ENCODE peak calls at places on chromosomes 16 and 17, in seven cellular contexts. One of them, this sample, is unnamed.

GRCh38 chr17:64707077-64707591 is 45.0 kb upstream of the SMURF2 start:
- DNase-seq in mesenchymal stem cell: peak; percentile 100
- DNase-seq in neuronal stem cell: no peak
- DNase-seq in H1: no peak
- DNase-seq in mesendoderm: peak; percentile 95
- DNase-seq in IMR-90: peak; percentile 100
- DNase-seq in H9: peak; percentile 45
- DNase-seq in this sample: peak; percentile 82

GRCh38 chr16:27684047-27684446 is 134.1 kb downstream of the KATNIP start:
- DNase-seq in mesendoderm: no peak
- DNase-seq in H1: no peak
- DNase-seq in H9: no peak
- DNase-seq in IMR-90: no peak
- DNase-seq in mesenchymal stem cell: no peak
- DNase-seq in neuronal stem cell: no peak
- DNase-seq in this sample: no peak

GRCh38 chr17:57086069-57086930 is 1.3 kb downstream of the AKAP1 start:
- DNase-seq in H1: peak; percentile 63
- DNase-seq in mesendoderm: peak; percentile 50
- DNase-seq in mesenchymal stem cell: peak; percentile 52
- DNase-seq in IMR-90: peak; percentile 8
- DNase-seq in neuronal stem cell: peak; percentile 14
- DNase-seq in H9: peak; percentile 60
- DNase-seq in this sample: peak; percentile 35

GRCh38 chr17:50663812-50664374 is 29.2 kb downstream of the ABCC3 start:
- DNase-seq in mesendoderm: no peak
- DNase-seq in neuronal stem cell: no peak
- DNase-seq in H1: no peak
- DNase-seq in H9: no peak
- DNase-seq in IMR-90: no peak
- DNase-seq in mesenchymal stem cell: no peak
- DNase-seq in this sample: no peak

GRCh38 chr16:87602005-87602790 is at the start of gene JPH3:
- DNase-seq in neuronal stem cell: peak; percentile 54
- DNase-seq in IMR-90: no peak
- DNase-seq in mesendoderm: peak; percentile 61
- DNase-seq in H9: peak; percentile 83
- DNase-seq in H1: peak; percentile 87
- DNase-seq in mesenchymal stem cell: no peak
- DNase-seq in this sample: no peak

GRCh38 chr17:49334744-49335512 is 27.1 kb downstream of the ZNF652 start:
- DNase-seq in IMR-90: peak; percentile 83
- DNase-seq in H9: no peak
- DNase-seq in mesenchymal stem cell: peak; percentile 83
- DNase-seq in neuronal stem cell: no peak
- DNase-seq in mesendoderm: no peak
- DNase-seq in H1: no peak
- DNase-seq in this sample: no peak

GRCh38 chr17:2929881-2930533 is 133.4 kb downstream of the OR1D5 start:
- DNase-seq in mesenchymal stem cell: peak; percentile 5
- DNase-seq in H9: peak; percentile 92
- DNase-seq in mesendoderm: peak; percentile 86
- DNase-seq in IMR-90: peak; percentile 39
- DNase-seq in H1: peak; percentile 89
- DNase-seq in neuronal stem cell: peak; percentile 64
- DNase-seq in this sample: peak; percentile 69

GRCh38 chr17:10729334-10730193 is at the start of gene TMEM220:
- DNase-seq in mesendoderm: peak; percentile 87
- DNase-seq in mesenchymal stem cell: peak; percentile 82
- DNase-seq in H9: peak; percentile 91
- DNase-seq in H1: peak; percentile 87
- DNase-seq in neuronal stem cell: peak; percentile 66
- DNase-seq in IMR-90: peak; percentile 59
- DNase-seq in this sample: peak; percentile 89

GRCh38 chr17:8272421-8272820 is 16.0 kb upstream of the RANGRF start:
- DNase-seq in H1: no peak
- DNase-seq in IMR-90: no peak
- DNase-seq in neuronal stem cell: no peak
- DNase-seq in mesenchymal stem cell: no peak
- DNase-seq in H9: no peak
- DNase-seq in mesendoderm: peak; percentile 42
- DNase-seq in this sample: no peak

GRCh38 chr16:68070811-68071546 is 14.2 kb upstream of the NFATC3 start:
- DNase-seq in mesenchymal stem cell: no peak
- DNase-seq in IMR-90: no peak
- DNase-seq in H1: peak; percentile 14
- DNase-seq in neuronal stem cell: no peak
- DNase-seq in mesendoderm: no peak
- DNase-seq in H9: no peak
- DNase-seq in this sample: no peak

GRCh38 chr17:74107107-74107506 is 96.4 kb upstream of the RPL38 start:
- DNase-seq in mesenchymal stem cell: no peak
- DNase-seq in mesendoderm: no peak
- DNase-seq in H9: no peak
- DNase-seq in neuronal stem cell: no peak
- DNase-seq in IMR-90: no peak
- DNase-seq in H1: no peak
- DNase-seq in this sample: no peak

GRCh38 chr16:55367301-55367745 is 43.3 kb downstream of the IRX6 start:
- DNase-seq in neuronal stem cell: no peak
- DNase-seq in mesenchymal stem cell: no peak
- DNase-seq in mesendoderm: no peak
- DNase-seq in H9: no peak
- DNase-seq in H1: no peak
- DNase-seq in IMR-90: no peak
- DNase-seq in this sample: no peak

GRCh38 chr16:68907297-68907999 is 64.1 kb downstream of the TANGO6 start:
- DNase-seq in mesenchymal stem cell: no peak
- DNase-seq in neuronal stem cell: no peak
- DNase-seq in mesendoderm: no peak
- DNase-seq in IMR-90: no peak
- DNase-seq in H1: no peak
- DNase-seq in H9: no peak
- DNase-seq in this sample: no peak

GRCh38 chr17:75771334-75772281 is 6.6 kb upstream of the GALK1 start:
- DNase-seq in IMR-90: peak; percentile 25
- DNase-seq in mesendoderm: no peak
- DNase-seq in H1: no peak
- DNase-seq in H9: peak; percentile 32
- DNase-seq in neuronal stem cell: no peak
- DNase-seq in mesenchymal stem cell: peak; percentile 50
- DNase-seq in this sample: no peak

GRCh38 chr17:71412803-71413202 is 708.0 kb upstream of the SOX9 start:
- DNase-seq in mesenchymal stem cell: peak; percentile 94
- DNase-seq in neuronal stem cell: no peak
- DNase-seq in mesendoderm: no peak
- DNase-seq in H1: no peak
- DNase-seq in H9: no peak
- DNase-seq in IMR-90: peak; percentile 99
- DNase-seq in this sample: peak; percentile 8

GRCh38 chr17:33234930-33235685 is 58.0 kb downstream of the ASIC2 start:
- DNase-seq in IMR-90: peak; percentile 97
- DNase-seq in H1: no peak
- DNase-seq in neuronal stem cell: no peak
- DNase-seq in H9: no peak
- DNase-seq in mesenchymal stem cell: peak; percentile 83
- DNase-seq in mesendoderm: no peak
- DNase-seq in this sample: peak; percentile 16

GRCh38 chr17:1515640-1516402 is 591 bp downstream of the INPP5K start:
- DNase-seq in H1: peak; percentile 59
- DNase-seq in H9: peak; percentile 82
- DNase-seq in neuronal stem cell: peak; percentile 62
- DNase-seq in mesenchymal stem cell: peak; percentile 95
- DNase-seq in mesendoderm: peak; percentile 93
- DNase-seq in IMR-90: peak; percentile 91
- DNase-seq in this sample: peak; percentile 86

GRCh38 chr17:73769480-73769879 is 125.2 kb upstream of the SDK2 start:
- DNase-seq in mesendoderm: no peak
- DNase-seq in neuronal stem cell: no peak
- DNase-seq in IMR-90: no peak
- DNase-seq in mesenchymal stem cell: no peak
- DNase-seq in H9: no peak
- DNase-seq in H1: no peak
- DNase-seq in this sample: no peak

GRCh38 chr16:66247516-66248089 is 118.9 kb upstream of the CDH5 start:
- DNase-seq in mesendoderm: no peak
- DNase-seq in mesenchymal stem cell: peak; percentile 73
- DNase-seq in IMR-90: peak; percentile 71
- DNase-seq in H1: no peak
- DNase-seq in neuronal stem cell: no peak
- DNase-seq in H9: no peak
- DNase-seq in this sample: no peak

GRCh38 chr17:61409301-61410099 is 9.9 kb downstream of the TBX2 start:
- DNase-seq in neuronal stem cell: no peak
- DNase-seq in H9: peak; percentile 62
- DNase-seq in H1: peak; percentile 73
- DNase-seq in IMR-90: peak; percentile 78
- DNase-seq in mesendoderm: no peak
- DNase-seq in mesenchymal stem cell: peak; percentile 74
- DNase-seq in this sample: peak; percentile 39

GRCh38 chr17:78839173-78839761 is 1.3 kb downstream of the USP36 start:
- DNase-seq in IMR-90: peak; percentile 86
- DNase-seq in neuronal stem cell: no peak
- DNase-seq in mesendoderm: peak; percentile 22
- DNase-seq in mesenchymal stem cell: no peak
- DNase-seq in H9: no peak
- DNase-seq in H1: no peak
- DNase-seq in this sample: no peak

GRCh38 chr17:40536731-40537171 is 28.5 kb downstream of the CCR7 start:
- DNase-seq in mesendoderm: no peak
- DNase-seq in mesenchymal stem cell: no peak
- DNase-seq in H1: no peak
- DNase-seq in H9: no peak
- DNase-seq in neuronal stem cell: no peak
- DNase-seq in IMR-90: peak; percentile 75
- DNase-seq in this sample: no peak

DNA sequence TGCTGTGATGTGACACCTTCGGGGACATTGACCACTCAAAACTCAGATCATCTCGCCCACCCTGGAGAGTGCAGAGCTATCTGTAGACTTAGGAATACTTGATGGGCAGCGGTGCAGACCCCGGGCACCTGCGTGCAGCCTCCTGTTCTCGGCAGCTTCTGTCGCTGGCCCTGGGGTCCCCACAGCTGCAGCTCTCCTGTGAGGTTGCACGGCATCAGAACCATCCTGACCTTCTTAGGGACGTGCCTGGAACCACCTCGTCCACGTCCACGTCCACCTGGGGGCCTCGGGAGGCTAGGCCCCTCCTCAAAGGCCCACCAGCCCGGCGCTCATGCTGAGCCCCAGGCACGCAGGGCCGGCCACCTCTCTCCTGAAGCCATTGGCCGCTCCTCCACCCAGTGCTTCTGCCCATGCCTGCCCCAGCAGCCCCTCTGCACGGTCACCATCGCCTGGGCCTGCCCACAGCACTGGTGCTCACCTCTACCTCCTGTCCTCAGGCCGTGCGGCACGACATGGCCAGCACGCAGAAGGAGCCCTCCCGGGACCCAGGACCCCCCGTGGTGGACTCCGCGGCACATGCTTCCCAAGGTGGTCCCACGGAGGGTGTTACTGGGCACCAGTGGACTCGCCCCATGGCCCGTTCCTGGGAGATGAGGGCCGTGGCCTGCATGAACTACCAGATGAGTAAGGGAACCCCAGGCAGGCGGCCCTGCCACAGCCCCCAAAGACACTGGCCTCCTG is 2.3 kb upstream of the WFIKKN1 start:
- DNase-seq in mesendoderm: no peak
- DNase-seq in IMR-90: no peak
- DNase-seq in H1: no peak
- DNase-seq in H9: peak; percentile 29
- DNase-seq in mesenchymal stem cell: no peak
- DNase-seq in neuronal stem cell: no peak
- DNase-seq in this sample: no peak
- H2BK120ac ChIP-seq in mesendoderm: no peak overlapping the region
- H2BK120ac ChIP-seq in IMR-90: peak overlapping the region; percentile 40
- H2BK120ac ChIP-seq in H1: no peak overlapping the region
- H2BK120ac ChIP-seq in H9: no peak overlapping the region
- H2BK120ac ChIP-seq in mesenchymal stem cell: no peak overlapping the region
- H2BK120ac ChIP-seq in neuronal stem cell: no peak overlapping the region
- H2BK120ac ChIP-seq in this sample: peak overlapping the region; percentile 20

GRCh38 chr17:60303406-60304099 is 88.4 kb downstream of the USP32 start:
- DNase-seq in H1: no peak
- DNase-seq in IMR-90: no peak
- DNase-seq in neuronal stem cell: no peak
- DNase-seq in mesendoderm: no peak
- DNase-seq in H9: no peak
- DNase-seq in mesenchymal stem cell: peak; percentile 9
- DNase-seq in this sample: no peak
- H2BK120ac ChIP-seq in H1: no peak overlapping the region
- H2BK120ac ChIP-seq in IMR-90: no peak overlapping the region
- H2BK120ac ChIP-seq in neuronal stem cell: no peak overlapping the region
- H2BK120ac ChIP-seq in mesendoderm: no peak overlapping the region
- H2BK120ac ChIP-seq in H9: no peak overlapping the region
- H2BK120ac ChIP-seq in mesenchymal stem cell: no peak overlapping the region
- H2BK120ac ChIP-seq in this sample: no peak overlapping the region

GRCh38 chr16:70301121-70301520 is 2.1 kb downstream of the DDX19B start:
- DNase-seq in mesenchymal stem cell: no peak
- DNase-seq in IMR-90: no peak
- DNase-seq in H1: no peak
- DNase-seq in mesendoderm: no peak
- DNase-seq in H9: no peak
- DNase-seq in neuronal stem cell: no peak
- DNase-seq in this sample: no peak

GRCh38 chr16:70302745-70303144 is 3.8 kb downstream of the DDX19B start:
- DNase-seq in IMR-90: no peak
- DNase-seq in H9: no peak
- DNase-seq in mesendoderm: no peak
- DNase-seq in H1: no peak
- DNase-seq in mesenchymal stem cell: no peak
- DNase-seq in neuronal stem cell: no peak
- DNase-seq in this sample: no peak

GRCh38 chr16:70304892-70305448 is 6.0 kb downstream of the DDX19B start:
- DNase-seq in H1: no peak
- DNase-seq in IMR-90: no peak
- DNase-seq in H9: no peak
- DNase-seq in neuronal stem cell: no peak
- DNase-seq in mesenchymal stem cell: no peak
- DNase-seq in mesendoderm: peak; percentile 84
- DNase-seq in this sample: no peak

DNA sequence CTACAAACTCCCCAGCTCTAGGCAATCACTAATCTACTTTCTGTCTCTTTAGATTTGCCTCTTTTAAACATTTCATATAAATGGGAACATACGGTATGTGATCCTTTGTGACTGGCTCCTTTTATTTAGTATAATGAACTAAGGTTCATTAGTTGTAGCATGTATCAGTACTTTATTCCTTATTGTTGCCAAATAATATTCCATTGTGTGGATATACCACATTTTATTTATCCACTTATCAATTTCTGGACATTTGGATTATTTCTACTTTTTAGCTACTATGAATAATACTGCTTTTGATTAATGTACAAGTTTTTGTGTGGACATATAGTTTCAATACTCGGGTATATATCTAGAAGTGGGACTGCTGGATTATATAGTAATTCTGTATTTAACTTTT is 7.9 kb downstream of the DDX19B start:
- DNase-seq in mesenchymal stem cell: no peak
- DNase-seq in IMR-90: no peak
- DNase-seq in H1: no peak
- DNase-seq in neuronal stem cell: no peak
- DNase-seq in H9: no peak
- DNase-seq in mesendoderm: no peak
- DNase-seq in this sample: no peak
- H2BK120ac ChIP-seq in mesenchymal stem cell: no peak overlapping the region
- H2BK120ac ChIP-seq in IMR-90: no peak overlapping the region
- H2BK120ac ChIP-seq in H1: no peak overlapping the region
- H2BK120ac ChIP-seq in neuronal stem cell: no peak overlapping the region
- H2BK120ac ChIP-seq in H9: no peak overlapping the region
- H2BK120ac ChIP-seq in mesendoderm: no peak overlapping the region
- H2BK120ac ChIP-seq in this sample: no peak overlapping the region

GRCh38 chr17:35167046-35167445 is 19.4 kb downstream of the UNC45B start:
- DNase-seq in mesenchymal stem cell: no peak
- DNase-seq in neuronal stem cell: no peak
- DNase-seq in H9: no peak
- DNase-seq in mesendoderm: no peak
- DNase-seq in H1: no peak
- DNase-seq in IMR-90: no peak
- DNase-seq in this sample: peak; percentile 96
- H2BK120ac ChIP-seq in mesenchymal stem cell: no peak overlapping the region
- H2BK120ac ChIP-seq in neuronal stem cell: no peak overlapping the region
- H2BK120ac ChIP-seq in H9: no peak overlapping the region
- H2BK120ac ChIP-seq in mesendoderm: no peak overlapping the region
- H2BK120ac ChIP-seq in H1: no peak overlapping the region
- H2BK120ac ChIP-seq in IMR-90: no peak overlapping the region
- H2BK120ac ChIP-seq in this sample: no peak overlapping the region

This sample was measured in trophoblast cell.